ENCODE peak calls at places on chromosomes 16 and 17, in four cellular contexts. One of them, this sample, is unnamed.

GRCh38 chr16:76639685-76640289 is 362.6 kb downstream of the CNTNAP4 start:
- DNase-seq in HepG2: peak; percentile 47
- DNase-seq in activated effector memory CD4-positive, alpha-beta T cell treated with anti-CD3 and anti-CD28 coated beads, Interleukin-2, amount 50 U/mL, for 16 hours: no peak
- DNase-seq in SW480: peak; percentile 36
- DNase-seq in this sample: no peak

GRCh38 chr16:20760346-20760745 is 3.5 kb upstream of the ACSM3 start:
- DNase-seq in HepG2: no peak
- DNase-seq in activated effector memory CD4-positive, alpha-beta T cell treated with anti-CD3 and anti-CD28 coated beads, Interleukin-2, amount 50 U/mL, for 16 hours: no peak
- DNase-seq in SW480: no peak
- DNase-seq in this sample: no peak

GRCh38 chr17:80261159-80261894 is 675 bp downstream of the RNF213 start:
- DNase-seq in HepG2: peak; percentile 90
- DNase-seq in activated effector memory CD4-positive, alpha-beta T cell treated with anti-CD3 and anti-CD28 coated beads, Interleukin-2, amount 50 U/mL, for 16 hours: peak; percentile 87
- DNase-seq in SW480: peak; percentile 49
- DNase-seq in this sample: peak; percentile 54

GRCh38 chr17:70168979-70169706 is at the start of gene KCNJ2:
- DNase-seq in HepG2: peak; percentile 3
- DNase-seq in activated effector memory CD4-positive, alpha-beta T cell treated with anti-CD3 and anti-CD28 coated beads, Interleukin-2, amount 50 U/mL, for 16 hours: peak; percentile 74
- DNase-seq in SW480: peak; percentile 83
- DNase-seq in this sample: peak; percentile 61

GRCh38 chr17:50955667-50956120 is 89.5 kb upstream of the TOB1 start:
- DNase-seq in HepG2: no peak
- DNase-seq in activated effector memory CD4-positive, alpha-beta T cell treated with anti-CD3 and anti-CD28 coated beads, Interleukin-2, amount 50 U/mL, for 16 hours: no peak
- DNase-seq in SW480: no peak
- DNase-seq in this sample: no peak

GRCh38 chr16:29816694-29817441 is 916 bp downstream of the PAGR1 start:
- DNase-seq in HepG2: peak; percentile 47
- DNase-seq in activated effector memory CD4-positive, alpha-beta T cell treated with anti-CD3 and anti-CD28 coated beads, Interleukin-2, amount 50 U/mL, for 16 hours: peak; percentile 84
- DNase-seq in SW480: peak; percentile 71
- DNase-seq in this sample: no peak

GRCh38 chr17:27783440-27783839 is 16.9 kb downstream of the NOS2 start:
- DNase-seq in HepG2: no peak
- DNase-seq in activated effector memory CD4-positive, alpha-beta T cell treated with anti-CD3 and anti-CD28 coated beads, Interleukin-2, amount 50 U/mL, for 16 hours: no peak
- DNase-seq in SW480: no peak
- DNase-seq in this sample: no peak

GRCh38 chr16:19218581-19218980 is 50.5 kb downstream of the SYT17 start:
- DNase-seq in HepG2: no peak
- DNase-seq in activated effector memory CD4-positive, alpha-beta T cell treated with anti-CD3 and anti-CD28 coated beads, Interleukin-2, amount 50 U/mL, for 16 hours: no peak
- DNase-seq in SW480: no peak
- DNase-seq in this sample: no peak

GRCh38 chr17:57553991-57554825 is 190.9 kb downstream of the CCDC182 start:
- DNase-seq in HepG2: no peak
- DNase-seq in activated effector memory CD4-positive, alpha-beta T cell treated with anti-CD3 and anti-CD28 coated beads, Interleukin-2, amount 50 U/mL, for 16 hours: no peak
- DNase-seq in SW480: no peak
- DNase-seq in this sample: no peak

GRCh38 chr17:11279776-11280344 is 38.8 kb downstream of the SHISA6 start:
- DNase-seq in HepG2: no peak
- DNase-seq in activated effector memory CD4-positive, alpha-beta T cell treated with anti-CD3 and anti-CD28 coated beads, Interleukin-2, amount 50 U/mL, for 16 hours: no peak
- DNase-seq in SW480: no peak
- DNase-seq in this sample: no peak

GRCh38 chr17:81050645-81051625 is 16.0 kb downstream of the BAIAP2 start:
- DNase-seq in HepG2: no peak
- DNase-seq in activated effector memory CD4-positive, alpha-beta T cell treated with anti-CD3 and anti-CD28 coated beads, Interleukin-2, amount 50 U/mL, for 16 hours: no peak
- DNase-seq in SW480: no peak
- DNase-seq in this sample: no peak

GRCh38 chr16:13863075-13863765 is 56.7 kb upstream of the ERCC4 start:
- DNase-seq in HepG2: peak; percentile 72
- DNase-seq in activated effector memory CD4-positive, alpha-beta T cell treated with anti-CD3 and anti-CD28 coated beads, Interleukin-2, amount 50 U/mL, for 16 hours: no peak
- DNase-seq in SW480: peak; percentile 9
- DNase-seq in this sample: no peak

GRCh38 chr17:78381601-78382168 is 3.2 kb downstream of the PGS1 start:
- DNase-seq in HepG2: no peak
- DNase-seq in activated effector memory CD4-positive, alpha-beta T cell treated with anti-CD3 and anti-CD28 coated beads, Interleukin-2, amount 50 U/mL, for 16 hours: peak; percentile 86
- DNase-seq in SW480: no peak
- DNase-seq in this sample: no peak

This sample was measured in activated B cell treated with CpG ODN at 0.5 μM for 24 hours.